ENCODE peak calls at places on chromosomes 12 and 14, in nine cellular contexts. One of them, this sample, is unnamed.

GRCh38 chr12:91991397-91992187 is 154.1 kb downstream of the BTG1 start:
- DNase-seq in AG09319: no peak
- DNase-seq in breast epithelium: no peak
- DNase-seq in tibial nerve: no peak
- DNase-seq in WTC11: no peak
- DNase-seq in body of pancreas: no peak
- DNase-seq in nephron progenitor cell: no peak
- DNase-seq in GM13976: peak
- DNase-seq in fibroblast of pulmonary artery: peak
- DNase-seq in this sample: peak

GRCh38 chr12:7872565-7873304 is at the start of gene SLC2A14:
- DNase-seq in AG09319: no peak
- DNase-seq in breast epithelium: no peak
- DNase-seq in tibial nerve: no peak
- DNase-seq in WTC11: peak
- DNase-seq in body of pancreas: no peak
- DNase-seq in nephron progenitor cell: no peak
- DNase-seq in GM13976: no peak
- DNase-seq in fibroblast of pulmonary artery: no peak
- DNase-seq in this sample: no peak

GRCh38 chr12:46650688-46651087 is 175.1 kb downstream of the SLC38A4 start:
- DNase-seq in AG09319: no peak
- DNase-seq in breast epithelium: no peak
- DNase-seq in tibial nerve: no peak
- DNase-seq in WTC11: no peak
- DNase-seq in body of pancreas: no peak
- DNase-seq in nephron progenitor cell: no peak
- DNase-seq in GM13976: no peak
- DNase-seq in fibroblast of pulmonary artery: no peak
- DNase-seq in this sample: no peak

GRCh38 chr14:86153480-86153879 is 623.5 kb downstream of the FLRT2 start:
- DNase-seq in AG09319: no peak
- DNase-seq in breast epithelium: no peak
- DNase-seq in tibial nerve: no peak
- DNase-seq in WTC11: no peak
- DNase-seq in body of pancreas: no peak
- DNase-seq in nephron progenitor cell: no peak
- DNase-seq in GM13976: no peak
- DNase-seq in fibroblast of pulmonary artery: no peak
- DNase-seq in this sample: no peak

GRCh38 chr12:104064842-104065441 is 611 bp downstream of the HCFC2 start:
- DNase-seq in AG09319: no peak
- DNase-seq in breast epithelium: no peak
- DNase-seq in tibial nerve: no peak
- DNase-seq in WTC11: no peak
- DNase-seq in body of pancreas: peak
- DNase-seq in nephron progenitor cell: peak
- DNase-seq in GM13976: peak
- DNase-seq in fibroblast of pulmonary artery: no peak
- DNase-seq in this sample: peak

GRCh38 chr12:100401660-100402059 is 44.8 kb downstream of the SLC17A8 start:
- DNase-seq in AG09319: no peak
- DNase-seq in breast epithelium: no peak
- DNase-seq in tibial nerve: no peak
- DNase-seq in WTC11: no peak
- DNase-seq in body of pancreas: no peak
- DNase-seq in nephron progenitor cell: no peak
- DNase-seq in GM13976: no peak
- DNase-seq in fibroblast of pulmonary artery: peak
- DNase-seq in this sample: no peak

GRCh38 chr12:15662303-15662980 is 126.7 kb downstream of the EPS8 start:
- DNase-seq in AG09319: peak
- DNase-seq in breast epithelium: no peak
- DNase-seq in tibial nerve: no peak
- DNase-seq in WTC11: no peak
- DNase-seq in body of pancreas: no peak
- DNase-seq in nephron progenitor cell: no peak
- DNase-seq in GM13976: no peak
- DNase-seq in fibroblast of pulmonary artery: peak
- DNase-seq in this sample: no peak

GRCh38 chr12:49982246-49983229 is 9.8 kb downstream of the AQP6 start:
- DNase-seq in AG09319: no peak
- DNase-seq in breast epithelium: no peak
- DNase-seq in tibial nerve: no peak
- DNase-seq in WTC11: no peak
- DNase-seq in body of pancreas: no peak
- DNase-seq in nephron progenitor cell: no peak
- DNase-seq in GM13976: no peak
- DNase-seq in fibroblast of pulmonary artery: no peak
- DNase-seq in this sample: no peak

GRCh38 chr14:105617201-105617777 is 90.9 kb downstream of the TMEM121 start:
- DNase-seq in AG09319: no peak
- DNase-seq in breast epithelium: peak
- DNase-seq in tibial nerve: no peak
- DNase-seq in WTC11: no peak
- DNase-seq in body of pancreas: no peak
- DNase-seq in nephron progenitor cell: no peak
- DNase-seq in GM13976: no peak
- DNase-seq in fibroblast of pulmonary artery: no peak
- DNase-seq in this sample: no peak

GRCh38 chr12:27177716-27178115 is 66.4 kb upstream of the STK38L start:
- DNase-seq in AG09319: no peak
- DNase-seq in breast epithelium: no peak
- DNase-seq in tibial nerve: no peak
- DNase-seq in WTC11: no peak
- DNase-seq in body of pancreas: no peak
- DNase-seq in nephron progenitor cell: no peak
- DNase-seq in GM13976: no peak
- DNase-seq in fibroblast of pulmonary artery: peak
- DNase-seq in this sample: no peak

GRCh38 chr14:47541652-47542051 is 133.8 kb downstream of the MDGA2 start:
- DNase-seq in AG09319: no peak
- DNase-seq in breast epithelium: no peak
- DNase-seq in tibial nerve: no peak
- DNase-seq in WTC11: no peak
- DNase-seq in body of pancreas: no peak
- DNase-seq in nephron progenitor cell: no peak
- DNase-seq in GM13976: no peak
- DNase-seq in fibroblast of pulmonary artery: no peak
- DNase-seq in this sample: no peak

GRCh38 chr14:47536341-47536740 is 139.1 kb downstream of the MDGA2 start:
- DNase-seq in AG09319: no peak
- DNase-seq in breast epithelium: no peak
- DNase-seq in tibial nerve: no peak
- DNase-seq in WTC11: no peak
- DNase-seq in body of pancreas: no peak
- DNase-seq in nephron progenitor cell: no peak
- DNase-seq in GM13976: no peak
- DNase-seq in fibroblast of pulmonary artery: no peak
- DNase-seq in this sample: no peak

GRCh38 chr14:47539065-47539464 is 136.3 kb downstream of the MDGA2 start:
- DNase-seq in AG09319: no peak
- DNase-seq in breast epithelium: no peak
- DNase-seq in tibial nerve: no peak
- DNase-seq in WTC11: no peak
- DNase-seq in body of pancreas: no peak
- DNase-seq in nephron progenitor cell: no peak
- DNase-seq in GM13976: peak
- DNase-seq in fibroblast of pulmonary artery: peak
- DNase-seq in this sample: no peak
- TF ChIP-seq CTCF in AG09319: no peak
- TF ChIP-seq CTCF in breast epithelium: no peak
- TF ChIP-seq CTCF in tibial nerve: no peak
- TF ChIP-seq CTCF in WTC11: no peak
- TF ChIP-seq CTCF in body of pancreas: no peak
- TF ChIP-seq CTCF in nephron progenitor cell: peak
- TF ChIP-seq CTCF in GM13976: no peak
- TF ChIP-seq CTCF in fibroblast of pulmonary artery: no peak
- TF ChIP-seq CTCF in this sample: no peak

GRCh38 chr12:51067771-51068170 is 15.6 kb downstream of the CSRNP2 start:
- DNase-seq in AG09319: no peak
- DNase-seq in breast epithelium: no peak
- DNase-seq in tibial nerve: no peak
- DNase-seq in WTC11: no peak
- DNase-seq in body of pancreas: no peak
- DNase-seq in nephron progenitor cell: no peak
- DNase-seq in GM13976: no peak
- DNase-seq in fibroblast of pulmonary artery: no peak
- DNase-seq in this sample: no peak
- TF ChIP-seq CTCF in AG09319: no peak
- TF ChIP-seq CTCF in breast epithelium: no peak
- TF ChIP-seq CTCF in tibial nerve: no peak
- TF ChIP-seq CTCF in WTC11: no peak
- TF ChIP-seq CTCF in body of pancreas: no peak
- TF ChIP-seq CTCF in nephron progenitor cell: no peak
- TF ChIP-seq CTCF in GM13976: no peak
- TF ChIP-seq CTCF in fibroblast of pulmonary artery: no peak
- TF ChIP-seq CTCF in this sample: no peak

DNA sequence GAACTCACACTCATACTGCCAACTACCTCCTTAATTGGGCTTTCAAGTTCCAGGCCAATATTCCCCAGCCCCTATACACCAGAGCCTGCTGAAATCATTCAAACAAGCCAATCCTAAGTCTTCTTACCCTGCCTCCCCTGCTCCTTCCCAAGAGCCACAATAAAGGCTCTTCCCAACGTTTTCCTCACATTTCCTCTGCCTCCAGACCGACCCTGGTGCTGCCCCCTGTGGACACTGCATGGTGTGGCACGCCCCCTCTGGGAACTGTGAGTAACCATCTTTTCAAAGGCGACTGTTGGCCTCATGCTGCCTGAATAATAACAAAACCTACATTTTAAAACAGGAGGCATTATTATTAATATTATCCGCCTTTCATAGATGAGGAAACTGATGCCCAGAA is 111.6 kb upstream of the NOS1 start:
- DNase-seq in AG09319: no peak
- DNase-seq in breast epithelium: no peak
- DNase-seq in tibial nerve: no peak
- DNase-seq in WTC11: peak
- DNase-seq in body of pancreas: peak
- DNase-seq in nephron progenitor cell: peak
- DNase-seq in GM13976: no peak
- DNase-seq in fibroblast of pulmonary artery: no peak
- DNase-seq in this sample: no peak
- TF ChIP-seq CTCF in AG09319: peak
- TF ChIP-seq CTCF in breast epithelium: no peak
- TF ChIP-seq CTCF in tibial nerve: no peak
- TF ChIP-seq CTCF in WTC11: peak
- TF ChIP-seq CTCF in body of pancreas: peak
- TF ChIP-seq CTCF in nephron progenitor cell: peak
- TF ChIP-seq CTCF in GM13976: peak
- TF ChIP-seq CTCF in fibroblast of pulmonary artery: no peak
- TF ChIP-seq CTCF in this sample: no peak

GRCh38 chr12:56375598-56376434 is 13.2 kb upstream of the APOF start:
- DNase-seq in AG09319: no peak
- DNase-seq in breast epithelium: no peak
- DNase-seq in tibial nerve: no peak
- DNase-seq in WTC11: no peak
- DNase-seq in body of pancreas: no peak
- DNase-seq in nephron progenitor cell: no peak
- DNase-seq in GM13976: peak
- DNase-seq in fibroblast of pulmonary artery: no peak
- DNase-seq in this sample: peak

GRCh38 chr12:56373515-56373914 is 10.9 kb upstream of the APOF start:
- DNase-seq in AG09319: no peak
- DNase-seq in breast epithelium: no peak
- DNase-seq in tibial nerve: no peak
- DNase-seq in WTC11: no peak
- DNase-seq in body of pancreas: no peak
- DNase-seq in nephron progenitor cell: no peak
- DNase-seq in GM13976: no peak
- DNase-seq in fibroblast of pulmonary artery: no peak
- DNase-seq in this sample: no peak

GRCh38 chr12:56377989-56378316 is 15.3 kb upstream of the APOF start:
- DNase-seq in AG09319: no peak
- DNase-seq in breast epithelium: no peak
- DNase-seq in tibial nerve: no peak
- DNase-seq in WTC11: no peak
- DNase-seq in body of pancreas: no peak
- DNase-seq in nephron progenitor cell: no peak
- DNase-seq in GM13976: no peak
- DNase-seq in fibroblast of pulmonary artery: no peak
- DNase-seq in this sample: no peak

GRCh38 chr12:56374726-56375597 is 12.3 kb upstream of the APOF start:
- DNase-seq in AG09319: no peak
- DNase-seq in breast epithelium: no peak
- DNase-seq in tibial nerve: no peak
- DNase-seq in WTC11: no peak
- DNase-seq in body of pancreas: no peak
- DNase-seq in nephron progenitor cell: no peak
- DNase-seq in GM13976: no peak
- DNase-seq in fibroblast of pulmonary artery: no peak
- DNase-seq in this sample: no peak

DNA sequence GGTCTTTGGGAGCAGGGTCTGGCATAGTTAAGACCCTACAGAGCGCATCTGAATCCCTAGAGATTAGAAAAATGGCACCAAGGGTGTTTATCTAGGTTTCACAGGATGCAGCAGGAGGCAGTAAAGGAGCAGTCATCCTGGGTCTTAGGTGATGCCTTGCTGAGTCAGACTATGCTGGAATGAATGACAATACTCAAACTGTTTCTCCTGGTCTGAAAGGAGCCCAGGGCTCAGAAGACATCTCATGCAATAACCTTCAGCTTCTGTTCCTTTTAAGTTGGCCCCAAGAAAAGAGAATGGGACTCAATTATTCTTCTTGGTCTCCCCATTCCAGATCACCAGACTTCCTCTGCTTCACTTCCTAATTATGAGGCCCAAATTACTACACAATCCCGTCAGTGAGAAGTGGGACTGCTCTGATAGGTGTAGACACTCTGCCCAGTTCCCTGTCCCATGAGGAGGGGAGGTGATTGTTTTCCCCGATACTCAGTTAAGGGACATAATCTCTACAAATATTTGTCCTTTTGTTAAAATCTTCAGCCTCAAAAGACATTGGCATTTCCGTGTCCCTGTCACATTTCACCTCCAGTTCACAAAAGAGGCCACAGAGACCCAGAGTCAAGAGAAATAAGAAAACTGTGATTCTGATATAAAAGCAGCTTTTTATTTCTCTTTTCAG is 14.8 kb upstream of the APOF start:
- DNase-seq in AG09319: no peak
- DNase-seq in breast epithelium: no peak
- DNase-seq in tibial nerve: no peak
- DNase-seq in WTC11: no peak
- DNase-seq in body of pancreas: no peak
- DNase-seq in nephron progenitor cell: no peak
- DNase-seq in GM13976: no peak
- DNase-seq in fibroblast of pulmonary artery: peak
- DNase-seq in this sample: no peak
- TF ChIP-seq CTCF in AG09319: no peak
- TF ChIP-seq CTCF in breast epithelium: no peak
- TF ChIP-seq CTCF in tibial nerve: no peak
- TF ChIP-seq CTCF in WTC11: no peak
- TF ChIP-seq CTCF in body of pancreas: no peak
- TF ChIP-seq CTCF in nephron progenitor cell: no peak
- TF ChIP-seq CTCF in GM13976: no peak
- TF ChIP-seq CTCF in fibroblast of pulmonary artery: no peak
- TF ChIP-seq CTCF in this sample: no peak